ENCODE peak calls at places on chromosome 21, in ten cellular contexts. X is lower lobe of right lung; V is upper lobe of right lung; D is heart left ventricle; I is CD4-positive, CD25-positive, alpha-beta regulatory T cell; W is MM.1S; T is left ventricle myocardium inferior; B is transverse colon; K is CD4-positive, alpha-beta memory T cell; E is right cardiac atrium. L is an unnamed sample. For H3K4me1 and H3K27me3, the result is how much of the 10 kb centered on the place peaks cover.

GRCh38 chr21:25350056-25350455 is 257.2 kb downstream of the MRPL39 start:
- DNase-seq in X (no peak), V (no peak), D (no peak), I (no peak), W (no peak), T (no peak), B (no peak), K (no peak), E (no peak), L (peak)

GRCh38 chr21:28111151-28111619 is 881.5 kb downstream of the LTN1 start:
- DNase-seq in X (no peak), V (no peak), D (peak), I (no peak), W (no peak), T (peak), B (peak), K (no peak), E (peak), L (no peak)

GRCh38 chr21:15324542-15324941 is 259.7 kb upstream of the NRIP1 start:
- DNase-seq in X (no peak), V (no peak), D (no peak), I (no peak), W (no peak), T (no peak), B (no peak), K (no peak), E (no peak), L (no peak)

GRCh38 chr21:28885853-28886177 is 106.9 kb downstream of the LTN1 start:
- DNase-seq in X (no peak), V (no peak), D (no peak), I (no peak), W (no peak), T (no peak), B (no peak), K (no peak), E (no peak), L (no peak)

GRCh38 chr21:26966978-26967913 is at the start of gene ADAMTS5:
- DNase-seq in X (peak), V (peak), D (peak), I (no peak), W (no peak), T (peak), B (peak), K (no peak), E (peak), L (peak)

GRCh38 chr21:36859744-36860501 is 106.5 kb downstream of the HLCS start:
- DNase-seq in X (peak), V (peak), D (peak), I (no peak), W (peak), T (peak), B (peak), K (peak), E (peak), L (peak)

GRCh38 chr21:27477321-27477720 is 510.4 kb upstream of the ADAMTS5 start:
- DNase-seq in X (no peak), V (no peak), D (no peak), I (no peak), W (no peak), T (no peak), B (no peak), K (no peak), E (no peak), L (no peak)

GRCh38 chr21:35045539-35046222 is 3.4 kb downstream of the RUNX1 start:
- DNase-seq in X (no peak), V (no peak), D (no peak), I (peak), W (no peak), T (no peak), B (no peak), K (peak), E (no peak), L (no peak)

GRCh38 chr21:35226960-35227741 is 178.0 kb upstream of the RUNX1 start:
- DNase-seq in X (no peak), V (no peak), D (no peak), I (peak), W (peak), T (no peak), B (peak), K (peak), E (no peak), L (no peak)

GRCh38 chr21:29342394-29342957 is 43.8 kb downstream of the BACH1 start:
- DNase-seq in X (peak), V (no peak), D (peak), I (no peak), W (no peak), T (peak), B (peak), K (no peak), E (peak), L (no peak)

GRCh38 chr21:38325216-38325615 is 68.4 kb downstream of the KCNJ15 start:
- DNase-seq in X (no peak), V (no peak), D (no peak), I (no peak), W (no peak), T (no peak), B (no peak), K (no peak), E (no peak), L (no peak)

GRCh38 chr21:38327984-38328383 is 71.2 kb downstream of the KCNJ15 start:
- DNase-seq in X (no peak), V (no peak), D (no peak), I (no peak), W (no peak), T (no peak), B (no peak), K (no peak), E (no peak), L (no peak)

GRCh38 chr21:38326429-38326828 is 69.6 kb downstream of the KCNJ15 start:
- DNase-seq in X (no peak), V (no peak), D (no peak), I (no peak), W (no peak), T (no peak), B (no peak), K (no peak), E (no peak), L (no peak)

GRCh38 chr21:38325761-38326420 is 69.1 kb downstream of the KCNJ15 start:
- DNase-seq in X (no peak), V (no peak), D (no peak), I (no peak), W (no peak), T (no peak), B (no peak), K (no peak), E (no peak), L (no peak)

GRCh38 chr21:38326899-38327298 is 70.1 kb downstream of the KCNJ15 start:
- DNase-seq in X (no peak), V (no peak), D (no peak), I (no peak), W (no peak), T (no peak), B (no peak), K (no peak), E (no peak), L (no peak)
- H3K4me1 ChIP-seq in X (under half), V (under half), D (under half), I (under half), W (under half), T (under half), B (under half), K (under half), E (under half), L (under half)

GRCh38 chr21:46065993-46066842 is 31.7 kb upstream of the COL6A2 start:
- DNase-seq in X (peak), V (no peak), D (peak), I (no peak), W (no peak), T (no peak), B (no peak), K (no peak), E (peak), L (no peak)

GRCh38 chr21:46064870-46065214 is 33.1 kb upstream of the COL6A2 start:
- DNase-seq in X (peak), V (peak), D (no peak), I (no peak), W (no peak), T (no peak), B (no peak), K (no peak), E (no peak), L (no peak)

GRCh38 chr21:46063734-46064680 is 33.9 kb upstream of the COL6A2 start:
- DNase-seq in X (peak), V (peak), D (peak), I (no peak), W (no peak), T (no peak), B (no peak), K (no peak), E (no peak), L (no peak)

GRCh38 chr21:46066843-46067331 is 31.0 kb upstream of the COL6A2 start:
- DNase-seq in X (peak), V (peak), D (peak), I (no peak), W (no peak), T (peak), B (no peak), K (no peak), E (peak), L (no peak)

DNA sequence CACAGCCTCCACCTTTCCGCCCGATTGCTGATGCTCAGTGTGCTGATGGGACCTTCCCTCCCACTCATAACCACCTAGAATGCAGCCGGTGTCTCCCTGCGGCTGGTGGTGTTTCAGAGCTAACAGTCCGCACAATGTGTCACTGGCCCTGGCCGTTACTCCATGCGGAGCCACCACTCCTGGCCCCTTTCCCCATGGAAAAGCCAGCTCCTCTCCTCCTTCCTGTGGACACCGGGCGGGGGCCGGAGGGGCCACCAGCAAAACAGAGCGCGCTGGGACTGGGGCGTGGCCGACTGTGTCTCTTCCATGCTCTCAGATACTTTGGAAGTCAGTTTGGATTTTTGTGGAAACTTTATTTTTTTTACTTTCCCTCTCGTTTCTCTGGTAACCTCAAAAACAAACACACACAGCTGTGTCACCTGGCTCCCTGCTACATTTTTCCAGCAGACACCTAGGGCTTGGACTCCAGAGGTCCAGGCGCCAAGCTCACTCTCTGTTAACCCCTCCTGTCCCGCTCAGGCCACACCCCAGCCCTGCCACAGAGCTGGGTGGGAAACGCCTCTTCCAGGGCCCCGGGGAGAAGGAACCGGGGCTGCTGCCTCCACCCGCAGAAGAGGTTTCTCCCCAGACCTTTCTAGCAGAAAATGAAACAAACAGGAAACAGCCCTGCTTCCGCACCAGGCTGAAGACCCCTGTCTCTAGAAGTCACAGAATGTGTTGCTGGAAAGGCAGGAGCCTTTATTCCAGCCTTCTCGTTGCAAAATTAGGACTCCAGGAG is 32.5 kb upstream of the COL6A2 start:
- DNase-seq in X (peak), V (peak), D (peak), I (no peak), W (no peak), T (peak), B (peak), K (no peak), E (peak), L (no peak)
- H3K4me3 ChIP-seq in X (no peak), V (no peak), D (peak), I (no peak), W (no peak), T (peak), B (no peak), K (no peak), E (no peak), L (no peak)

GRCh38 chr21:44857127-44857892 is 16.2 kb downstream of the PTTG1IP start:
- DNase-seq in X (no peak), V (peak), D (no peak), I (no peak), W (no peak), T (no peak), B (no peak), K (no peak), E (no peak), L (no peak)
- H3K27me3 ChIP-seq in X (under half), V (under half), D (under half), I (under half), W (under half), T (under half), B (under half), K (under half), E (under half), L (under half)

DNA sequence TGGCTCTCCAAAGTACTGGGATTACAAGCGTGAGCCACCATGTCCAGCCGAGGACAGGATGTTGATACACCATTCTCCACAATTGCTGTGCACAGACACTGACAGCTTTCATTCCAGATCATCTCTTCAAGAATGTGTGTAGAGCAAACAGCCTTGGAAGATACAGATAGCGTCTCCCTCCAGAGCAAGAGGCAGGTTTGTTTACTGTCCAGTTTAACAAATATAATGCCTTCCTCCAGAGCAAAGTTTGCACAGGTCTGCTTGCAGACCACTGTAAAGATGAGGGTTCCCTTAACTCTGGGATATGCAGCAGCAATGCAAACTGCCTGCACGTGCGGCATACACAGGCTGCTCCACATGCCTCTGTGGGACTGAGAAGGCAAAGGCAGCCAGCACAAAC is 4.6 kb downstream of the TMPRSS3 start:
- DNase-seq in X (no peak), V (peak), D (no peak), I (no peak), W (no peak), T (no peak), B (no peak), K (no peak), E (no peak), L (no peak)
- H3K4me1 ChIP-seq in X (under half), V (under half), D (under half), I (under half), W (under half), T (under half), B (under half), K (under half), E (under half), L (under half)

GRCh38 chr21:31133243-31133830 is 95.1 kb upstream of the KRTAP19-8 start:
- DNase-seq in X (no peak), V (no peak), D (no peak), I (no peak), W (peak), T (no peak), B (no peak), K (no peak), E (no peak), L (no peak)
- H3K4me3 ChIP-seq in X (no peak), V (no peak), D (no peak), I (peak), W (peak), T (no peak), B (no peak), K (peak), E (no peak), L (no peak)

GRCh38 chr21:38341546-38342012 is 84.8 kb downstream of the KCNJ15 start:
- DNase-seq in X (no peak), V (peak), D (no peak), I (no peak), W (no peak), T (no peak), B (no peak), K (no peak), E (no peak), L (no peak)
- H3K27me3 ChIP-seq in X (under half), V (under half), D (under half), I (under half), W (under half), T (under half), B (under half), K (under half), E (under half), L (under half)

GRCh38 chr21:33939224-33939623 is 23.6 kb upstream of the ATP5PO start:
- DNase-seq in X (no peak), V (no peak), D (no peak), I (no peak), W (no peak), T (no peak), B (no peak), K (no peak), E (no peak), L (no peak)

GRCh38 chr21:33937931-33938339 is 22.3 kb upstream of the ATP5PO start:
- DNase-seq in X (no peak), V (no peak), D (no peak), I (peak), W (no peak), T (no peak), B (no peak), K (peak), E (no peak), L (no peak)

GRCh38 chr21:33938381-33938780 is 22.8 kb upstream of the ATP5PO start:
- DNase-seq in X (no peak), V (no peak), D (no peak), I (no peak), W (no peak), T (no peak), B (no peak), K (no peak), E (no peak), L (no peak)

GRCh38 chr21:33936221-33937038 is 20.8 kb upstream of the ATP5PO start:
- DNase-seq in X (no peak), V (no peak), D (no peak), I (peak), W (no peak), T (no peak), B (no peak), K (peak), E (no peak), L (peak)

GRCh38 chr21:33937146-33937545 is 21.5 kb upstream of the ATP5PO start:
- DNase-seq in X (no peak), V (no peak), D (no peak), I (no peak), W (no peak), T (no peak), B (no peak), K (no peak), E (no peak), L (no peak)
- H3K4me1 ChIP-seq in X (under half), V (under half), D (under half), I (half or more), W (under half), T (under half), B (under half), K (half or more), E (under half), L (under half)

GRCh38 chr21:41885341-41886024 is 6.3 kb upstream of the PRDM15 start:
- DNase-seq in X (no peak), V (no peak), D (no peak), I (no peak), W (peak), T (no peak), B (no peak), K (no peak), E (no peak), L (no peak)
- H3K4me3 ChIP-seq in X (no peak), V (no peak), D (no peak), I (no peak), W (no peak), T (no peak), B (no peak), K (no peak), E (no peak), L (no peak)